ENCODE peak calls at places on chromosomes 12 and 14, in four cellular contexts. B is cardiac fibroblast, M is fibroblast of lung, A is keratinocyte. N is an unnamed sample.
A peak's percentile ranks its signal among the peaks of the same experiment; 100 is the strongest.

GRCh38 chr14:56807586-56808168 is 2.6 kb downstream of the OTX2 start:
- DNase-seq in M (no peak), A (no peak), B (no peak), N (no peak)

GRCh38 chr12:122981587-122982493 is 1.4 kb downstream of the ARL6IP4 start:
- DNase-seq in M (no peak), A (no peak), B (no peak), N (no peak)

GRCh38 chr14:105368426-105368825 is 29.9 kb upstream of the TEX22 start:
- DNase-seq in B (no peak), M (no peak), A (no peak), N (no peak)

GRCh38 chr12:14949631-14950030 is 11.3 kb upstream of the ERP27 start:
- DNase-seq in M (no peak), A (no peak), B (no peak), N (no peak)

GRCh38 chr12:19130224-19131019 is 889 bp downstream of the PLEKHA5 start:
- DNase-seq in B (no peak), A (no peak), M (no peak), N (peak; percentile 39)

GRCh38 chr14:52694761-52695480 is 437 bp downstream of the ERO1A start:
- DNase-seq in B (peak; percentile 55), A (no peak), M (peak; percentile 44), N (peak; percentile 72)

GRCh38 chr12:109088818-109089217 is 4.5 kb downstream of the ALKBH2 start:
- DNase-seq in B (no peak), M (peak; percentile 66), A (no peak), N (no peak)

GRCh38 chr12:13156277-13156676 is 40.2 kb upstream of the EMP1 start:
- DNase-seq in B (no peak), A (no peak), M (no peak), N (no peak)

GRCh38 chr14:71659165-71659564 is 273.1 kb upstream of the RGS6 start:
- DNase-seq in A (no peak), M (peak; percentile 30), B (peak; percentile 58), N (no peak)

GRCh38 chr14:26833777-26834176 is 235.9 kb upstream of the NOVA1 start:
- DNase-seq in M (peak; percentile 22), B (no peak), A (no peak), N (no peak)

GRCh38 chr12:92735131-92735721 is 32.4 kb downstream of the PLEKHG7 start:
- DNase-seq in A (no peak), M (peak; percentile 98), B (peak; percentile 91), N (peak; percentile 75)

GRCh38 chr14:82482345-82482744 is 948.7 kb upstream of the SEL1L start:
- DNase-seq in M (no peak), A (no peak), B (no peak), N (no peak)

GRCh38 chr12:30019386-30020140 is 235.8 kb upstream of the TMTC1 start:
- DNase-seq in A (no peak), B (no peak), M (no peak), N (no peak)

GRCh38 chr12:3313655-3314305 is 177.2 kb upstream of the PRMT8 start:
- DNase-seq in A (no peak), M (no peak), B (peak; percentile 34), N (no peak)

GRCh38 chr14:43475762-43476161 is 1031.3 kb downstream of the FSCB start:
- DNase-seq in A (no peak), M (no peak), B (no peak), N (peak; percentile 17)

GRCh38 chr14:24032727-24033418 is 18.9 kb upstream of the CARMIL3 start:
- DNase-seq in B (peak; percentile 94), A (no peak), M (peak; percentile 83), N (peak; percentile 91)

GRCh38 chr14:82855912-82856381 is 1322.3 kb upstream of the SEL1L start:
- DNase-seq in A (peak; percentile 33), M (peak; percentile 72), B (peak; percentile 3), N (peak; percentile 87)

GRCh38 chr12:26994109-26994508 is 20.1 kb downstream of the TM7SF3 start:
- DNase-seq in B (no peak), A (no peak), M (no peak), N (no peak)

GRCh38 chr12:12405882-12406281 is 49.0 kb downstream of the BORCS5 start:
- DNase-seq in M (no peak), A (no peak), B (no peak), N (peak; percentile 57)

GRCh38 chr12:43349863-43350262 is 202.1 kb downstream of the ADAMTS20 start:
- DNase-seq in M (peak; percentile 43), B (peak; percentile 46), A (no peak), N (peak; percentile 29)

GRCh38 chr12:17976202-17976601 is 113.8 kb downstream of the RERGL start:
- DNase-seq in A (no peak), M (no peak), B (peak; percentile 38), N (peak; percentile 20)

GRCh38 chr14:68386950-68387779 is 405.7 kb downstream of the ZFP36L1 start:
- DNase-seq in B (no peak), A (no peak), M (peak; percentile 57), N (no peak)

GRCh38 chr14:62819931-62820330 is 225.3 kb downstream of the KCNH5 start:
- DNase-seq in A (no peak), B (no peak), M (no peak), N (no peak)

GRCh38 chr14:50560929-50561280 is 960 bp downstream of the ATL1 start:
- DNase-seq in B (peak; percentile 48), M (peak; percentile 69), A (no peak), N (peak; percentile 47)

GRCh38 chr12:89354630-89354931 is 2.3 kb upstream of the DUSP6 start:
- DNase-seq in M (peak; percentile 51), B (no peak), A (no peak), N (no peak)

GRCh38 chr14:80567905-80568512 is 356.7 kb upstream of the DIO2 start:
- DNase-seq in A (peak; percentile 54), M (no peak), B (peak; percentile 49), N (peak; percentile 71)

GRCh38 chr14:100893228-100893601 is 10.3 kb downstream of the RTL1 start:
- DNase-seq in M (no peak), A (no peak), B (no peak), N (no peak)

GRCh38 chr14:49593016-49593415 is 5.7 kb upstream of the LRR1 start:
- DNase-seq in M (peak; percentile 40), A (no peak), B (peak; percentile 63), N (no peak)

GRCh38 chr14:60723218-60724079 is 702 bp downstream of the SIX4 start:
- DNase-seq in A (no peak), M (peak; percentile 62), B (peak; percentile 62), N (peak; percentile 64)

GRCh38 chr12:108594-108993 is 42.0 kb downstream of the IQSEC3 start:
- DNase-seq in A (no peak), M (no peak), B (no peak), N (peak; percentile 30)

GRCh38 chr12:47801170-47801903 is 18.4 kb downstream of the HDAC7 start:
- DNase-seq in M (no peak), A (no peak), B (peak; percentile 44), N (no peak)

GRCh38 chr12:50402270-50403000 is 1.8 kb downstream of the LARP4 start:
- DNase-seq in A (no peak), M (peak; percentile 14), B (peak; percentile 27), N (no peak)

GRCh38 chr12:2998789-2999264 is 39.6 kb downstream of the TEAD4 start:
- DNase-seq in M (peak; percentile 59), B (peak; percentile 84), A (no peak), N (peak; percentile 25)

GRCh38 chr12:59075968-59076367 is 155.7 kb upstream of the LRIG3 start:
- DNase-seq in M (no peak), A (no peak), B (no peak), N (no peak)
- TF ChIP-seq CTCF in M (no peak), A (peak; percentile 11), B (peak; percentile 6), N (no peak)

DNA sequence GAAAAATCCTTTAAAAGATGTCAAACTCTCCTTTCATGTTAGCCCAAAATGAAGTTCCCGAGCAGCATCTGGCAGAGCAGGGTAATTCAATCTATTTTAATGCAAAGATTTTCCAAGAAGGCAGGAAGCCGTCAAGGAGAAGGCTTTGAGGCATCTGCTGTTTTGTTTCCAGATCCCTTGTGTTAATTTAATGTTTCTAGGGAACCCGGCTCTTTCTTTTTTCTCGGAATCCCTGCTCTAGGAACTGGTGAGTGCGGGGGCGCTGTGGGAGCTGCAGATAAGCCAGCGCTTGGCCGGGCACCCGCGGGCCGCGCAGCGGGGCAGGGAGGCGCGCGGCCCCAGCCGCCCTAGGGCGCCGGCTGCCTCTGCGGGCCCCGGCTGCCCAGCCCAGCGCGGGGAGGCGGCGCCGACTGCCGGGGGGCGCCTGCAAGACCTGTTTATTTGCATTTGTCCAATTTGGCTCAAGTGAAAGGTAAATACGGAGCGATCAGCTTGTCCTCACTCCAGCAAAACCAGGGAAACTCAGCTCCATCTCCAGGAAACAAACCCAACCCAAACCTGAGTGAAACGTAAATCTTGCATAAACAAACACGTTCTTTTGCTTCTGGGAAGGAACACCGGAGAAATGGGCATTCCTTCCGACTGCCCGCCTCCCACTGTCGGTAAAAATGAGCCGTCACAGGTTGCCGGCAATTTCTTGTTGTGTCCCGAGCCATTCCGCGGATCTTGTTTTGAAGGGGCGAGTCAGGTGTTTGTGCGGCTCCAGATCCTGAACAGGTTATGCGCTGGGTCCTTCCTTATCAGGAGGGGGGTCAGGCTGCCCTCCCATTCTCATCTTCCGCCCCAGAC is 65.1 kb downstream of the CRADD start:
- DNase-seq in B (peak; percentile 67), A (no peak), M (peak; percentile 78), N (peak; percentile 78)
- TF ChIP-seq CTCF in B (peak; percentile 26), A (peak; percentile 20), M (peak; percentile 13), N (peak; percentile 38)

DNA sequence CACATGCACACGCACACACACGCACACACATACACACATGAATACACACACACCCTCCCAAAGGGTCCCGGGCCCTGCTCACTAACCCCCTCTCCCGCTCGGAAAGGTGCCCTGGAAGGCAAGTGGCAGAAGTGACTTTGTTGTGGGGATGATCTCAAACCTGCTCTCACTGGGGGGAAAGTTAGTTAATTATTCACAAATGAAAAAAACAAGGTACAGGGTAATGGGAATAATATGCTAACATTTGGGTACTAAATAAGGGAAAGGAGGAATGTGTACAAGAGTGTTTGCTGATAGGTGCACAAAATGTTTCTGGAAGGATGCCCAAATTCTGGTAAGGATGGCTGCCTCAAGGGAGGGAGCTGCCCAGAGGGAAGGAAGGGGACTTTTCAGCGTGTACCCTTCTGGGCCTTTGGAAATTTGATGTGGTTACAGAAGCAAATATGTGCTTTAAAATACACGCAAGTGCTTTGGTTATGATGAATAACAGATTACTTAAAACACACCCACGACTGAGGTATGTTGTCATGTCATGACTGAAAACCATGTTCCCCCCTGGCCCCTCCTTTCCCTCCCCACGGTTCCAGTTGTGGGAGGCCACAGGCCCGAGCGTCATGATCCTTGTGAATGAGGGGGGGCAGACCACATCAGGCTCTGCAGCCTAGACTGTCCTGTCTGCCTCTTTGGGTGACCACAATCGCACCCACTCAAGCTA is 43.3 kb upstream of the PLEKHG6 start:
- DNase-seq in B (peak; percentile 19), A (peak; percentile 57), M (peak; percentile 45), N (no peak)
- TF ChIP-seq CTCF in B (no peak), A (no peak), M (no peak), N (no peak)

DNA sequence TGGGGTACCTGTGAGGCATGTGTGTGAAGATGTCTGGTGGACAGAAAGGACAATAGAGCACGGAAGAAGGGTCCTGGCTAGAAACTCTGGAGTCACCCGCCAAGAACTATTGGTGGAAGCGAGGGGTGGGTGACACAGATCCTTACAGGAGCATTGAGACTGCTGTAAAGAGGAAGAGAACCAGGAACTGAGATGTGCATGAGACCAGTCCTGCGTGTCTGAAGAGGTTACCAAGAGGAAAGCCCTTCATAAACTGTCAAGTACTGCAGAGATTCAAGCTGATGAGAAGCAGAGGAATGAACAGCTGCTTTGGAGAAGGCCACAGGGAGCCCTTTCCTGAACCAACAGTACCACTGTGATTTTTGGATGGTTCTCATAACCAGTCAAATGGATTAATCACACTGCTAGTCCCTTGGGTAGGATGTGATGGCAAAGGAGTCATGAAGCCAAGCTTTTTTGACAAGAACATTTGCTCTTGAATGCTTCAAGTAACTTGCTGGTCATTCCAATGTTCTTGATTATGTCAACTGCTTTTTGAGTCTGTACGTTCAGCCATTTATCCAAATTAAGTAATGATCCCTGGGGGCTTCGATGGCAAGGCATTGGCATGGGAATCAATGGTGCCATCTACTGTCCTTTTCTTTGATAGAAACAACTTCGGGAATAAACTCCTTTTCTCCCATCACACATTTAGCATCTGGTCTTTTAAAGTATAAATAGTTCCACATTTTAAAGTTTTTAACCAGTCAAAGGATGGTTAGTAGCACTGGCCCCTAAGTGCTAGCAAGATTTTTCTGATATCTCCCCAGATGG is 42.9 kb downstream of the GPR135 start:
- DNase-seq in A (no peak), M (no peak), B (peak; percentile 59), N (no peak)
- TF ChIP-seq CTCF in A (no peak), M (no peak), B (peak; percentile 17), N (peak; percentile 29)